ENCODE peak calls at places on chromosomes 1 and 21, in five cellular contexts. V, G, T, Z and Y are unnamed samples.

GRCh38 chr1:1344672-1345361 is 4.4 kb downstream of the DVL1 start:
- DNase-seq in V (peak), G (no peak), T (peak), Z (no peak), Y (no peak)

GRCh38 chr21:37984416-37984815 is 68.2 kb upstream of the KCNJ6 start:
- DNase-seq in V (no peak), G (no peak), T (no peak), Z (no peak), Y (no peak)

GRCh38 chr1:35031103-35031452 is 667 bp downstream of the ZMYM6 start:
- DNase-seq in V (no peak), G (peak), T (peak), Z (peak), Y (no peak)

GRCh38 chr21:41956926-41957729 is 3.3 kb upstream of the C2CD2 start:
- DNase-seq in V (no peak), G (no peak), T (peak), Z (no peak), Y (no peak)

GRCh38 chr1:229781453-229781852 is 155.4 kb downstream of the URB2 start:
- DNase-seq in V (no peak), G (peak), T (no peak), Z (no peak), Y (no peak)

GRCh38 chr1:54810144-54810942 is 9.2 kb upstream of the TTC22 start:
- DNase-seq in V (peak), G (peak), T (peak), Z (peak), Y (peak)

GRCh38 chr1:171226757-171227370 is 21.4 kb upstream of the FMO1 start:
- DNase-seq in V (no peak), G (peak), T (peak), Z (no peak), Y (peak)

GRCh38 chr21:15631342-15631741 is 98.4 kb upstream of the USP25 start:
- DNase-seq in V (no peak), G (no peak), T (peak), Z (no peak), Y (no peak)

GRCh38 chr1:89928506-89928905 is 66.4 kb upstream of the ZNF326 start:
- DNase-seq in V (no peak), G (no peak), T (no peak), Z (no peak), Y (no peak)

GRCh38 chr1:86748622-86749373 is 44.4 kb downstream of the SH3GLB1 start:
- DNase-seq in V (no peak), G (no peak), T (no peak), Z (no peak), Y (no peak)

GRCh38 chr1:2803086-2803930 is 1.8 kb upstream of the TTC34 start:
- DNase-seq in V (no peak), G (no peak), T (no peak), Z (no peak), Y (no peak)

GRCh38 chr1:110857964-110858948 is 14.7 kb upstream of the CD53 start:
- DNase-seq in V (no peak), G (no peak), T (no peak), Z (no peak), Y (no peak)

GRCh38 chr1:234897365-234897699 is 231.3 kb downstream of the TOMM20 start:
- DNase-seq in V (no peak), G (no peak), T (no peak), Z (no peak), Y (no peak)

GRCh38 chr1:161531986-161532875 is 7.9 kb downstream of the HSPA6 start:
- DNase-seq in V (no peak), G (peak), T (no peak), Z (no peak), Y (no peak)

GRCh38 chr21:42672699-42673458 is 19.5 kb downstream of the PDE9A start:
- DNase-seq in V (no peak), G (no peak), T (peak), Z (no peak), Y (no peak)

GRCh38 chr1:155043793-155044192 is 7.3 kb upstream of the ADAM15 start:
- DNase-seq in V (no peak), G (no peak), T (no peak), Z (no peak), Y (no peak)